ENCODE peak calls at places on chromosomes 7 and 10, in five cellular contexts. Y, E, D, J and F are unnamed samples.
A peak's percentile ranks its signal among the peaks of the same experiment; 100 is the strongest.

GRCh38 chr7:27108390-27109127 is 6.1 kb upstream of the HOXA2 start:
- DNase-seq in Y (peak; percentile 82), E (no peak), D (no peak), J (peak; percentile 85), F (peak; percentile 55)

GRCh38 chr10:34498821-34499220 is 316.3 kb downstream of the PARD3 start:
- DNase-seq in Y (peak; percentile 15), E (no peak), D (no peak), J (no peak), F (no peak)

GRCh38 chr10:70376436-70377378 is 5.7 kb downstream of the LRRC20 start:
- DNase-seq in Y (no peak), E (peak; percentile 34), D (peak; percentile 75), J (peak; percentile 57), F (no peak)

GRCh38 chr7:139230484-139230773 is 608 bp upstream of the UBN2 start:
- DNase-seq in Y (no peak), E (peak; percentile 42), D (no peak), J (no peak), F (no peak)

GRCh38 chr7:54860003-54860775 is 101.2 kb upstream of the SEC61G start:
- DNase-seq in Y (no peak), E (no peak), D (no peak), J (no peak), F (no peak)

GRCh38 chr7:111051832-111052231 is 39.1 kb upstream of the LRRN3 start:
- DNase-seq in Y (no peak), E (no peak), D (no peak), J (no peak), F (no peak)

GRCh38 chr7:109449760-109450159 is 880.1 kb downstream of the DNAJB9 start:
- DNase-seq in Y (no peak), E (no peak), D (no peak), J (no peak), F (no peak)

GRCh38 chr10:94850766-94851165 is 87.7 kb upstream of the CYP2C9 start:
- DNase-seq in Y (no peak), E (no peak), D (no peak), J (no peak), F (no peak)

GRCh38 chr7:55309040-55309991 is 55.8 kb upstream of the LANCL2 start:
- DNase-seq in Y (no peak), E (no peak), D (no peak), J (no peak), F (peak; percentile 62)

GRCh38 chr10:68666280-68666760 is 54.7 kb upstream of the CCAR1 start:
- DNase-seq in Y (peak; percentile 95), E (no peak), D (peak; percentile 62), J (no peak), F (no peak)

GRCh38 chr7:105643384-105643783 is 62.1 kb upstream of the EFCAB10 start:
- DNase-seq in Y (peak; percentile 45), E (no peak), D (no peak), J (no peak), F (peak; percentile 81)

GRCh38 chr10:32692174-32692573 is 246.2 kb downstream of the CCDC7 start:
- DNase-seq in Y (peak; percentile 78), E (no peak), D (peak; percentile 70), J (no peak), F (no peak)

GRCh38 chr10:43065761-43066160 is 11.1 kb upstream of the RET start:
- DNase-seq in Y (no peak), E (no peak), D (no peak), J (no peak), F (peak; percentile 16)

GRCh38 chr10:17671307-17671706 is 27.4 kb downstream of the STAM start:
- DNase-seq in Y (peak; percentile 11), E (no peak), D (no peak), J (no peak), F (no peak)

GRCh38 chr7:97835296-97836138 is 36.7 kb downstream of the ASNS start:
- DNase-seq in Y (peak; percentile 73), E (peak; percentile 83), D (peak; percentile 42), J (no peak), F (peak; percentile 50)

GRCh38 chr10:132200344-132201110 is 13.8 kb downstream of the DPYSL4 start:
- DNase-seq in Y (no peak), E (no peak), D (no peak), J (no peak), F (peak; percentile 7)

GRCh38 chr7:139490130-139490529 is 6.7 kb upstream of the KLRG2 start:
- DNase-seq in Y (no peak), E (no peak), D (no peak), J (no peak), F (no peak)

GRCh38 chr10:11679946-11680345 is 62.2 kb upstream of the ECHDC3 start:
- DNase-seq in Y (no peak), E (no peak), D (no peak), J (no peak), F (no peak)

GRCh38 chr7:108048422-108048821 is 45.5 kb upstream of the LAMB1 start:
- DNase-seq in Y (no peak), E (no peak), D (no peak), J (no peak), F (no peak)

GRCh38 chr10:99364125-99364524 is 35.0 kb downstream of the CNNM1 start:
- DNase-seq in Y (no peak), E (no peak), D (no peak), J (no peak), F (no peak)

GRCh38 chr10:120048358-120048757 is 155.8 kb downstream of the SEC23IP start:
- DNase-seq in Y (no peak), E (no peak), D (no peak), J (no peak), F (no peak)
- H3K27ac ChIP-seq in Y (no peak overlapping the region), E (peak overlapping the region; percentile 14), D (no peak overlapping the region), J (no peak overlapping the region), F (no peak overlapping the region)

GRCh38 chr10:122855745-122856144 is 10.1 kb upstream of the CUZD1 start:
- DNase-seq in Y (peak; percentile 47), E (no peak), D (no peak), J (no peak), F (no peak)

GRCh38 chr10:122853665-122854313 is 8.1 kb upstream of the CUZD1 start:
- DNase-seq in Y (peak; percentile 47), E (no peak), D (no peak), J (no peak), F (no peak)

GRCh38 chr10:122859527-122859926 is 13.9 kb upstream of the CUZD1 start:
- DNase-seq in Y (no peak), E (no peak), D (no peak), J (no peak), F (no peak)

GRCh38 chr10:122854648-122855047 is 9.0 kb upstream of the CUZD1 start:
- DNase-seq in Y (peak; percentile 73), E (no peak), D (no peak), J (no peak), F (no peak)

GRCh38 chr10:122856902-122857301 is 11.2 kb upstream of the CUZD1 start:
- DNase-seq in Y (no peak), E (no peak), D (no peak), J (no peak), F (no peak)
- H3K4me1 ChIP-seq in Y (peaks cover 35% of the 10 kb centered on the region), E (peaks cover 8% of the 10 kb centered on the region), D (peaks cover 20% of the 10 kb centered on the region), J (no peaks in the 10 kb centered on the region), F (no peaks in the 10 kb centered on the region)

GRCh38 chr7:158527495-158527894 is 60.1 kb downstream of the PTPRN2 start:
- DNase-seq in Y (no peak), E (no peak), D (no peak), J (no peak), F (no peak)
- H3K27ac ChIP-seq in Y (no peak overlapping the region), E (no peak overlapping the region), D (no peak overlapping the region), J (no peak overlapping the region), F (no peak overlapping the region)

GRCh38 chr7:153942036-153942435 is 110.2 kb upstream of the DPP6 start:
- DNase-seq in Y (no peak), E (no peak), D (no peak), J (no peak), F (no peak)
- H3K4me1 ChIP-seq in Y (no peaks in the 10 kb centered on the region), E (no peaks in the 10 kb centered on the region), D (no peaks in the 10 kb centered on the region), J (no peaks in the 10 kb centered on the region), F (no peaks in the 10 kb centered on the region)

GRCh38 chr7:36606442-36607205 is 117.7 kb downstream of the AOAH start:
- DNase-seq in Y (no peak), E (no peak), D (no peak), J (no peak), F (no peak)

GRCh38 chr7:36605662-36606441 is 118.4 kb downstream of the AOAH start:
- DNase-seq in Y (no peak), E (no peak), D (no peak), J (no peak), F (no peak)

GRCh38 chr7:36607206-36607515 is 117.1 kb downstream of the AOAH start:
- DNase-seq in Y (no peak), E (no peak), D (no peak), J (no peak), F (no peak)

GRCh38 chr7:36604801-36605200 is 119.5 kb downstream of the AOAH start:
- DNase-seq in Y (no peak), E (no peak), D (no peak), J (no peak), F (no peak)

GRCh38 chr7:36605261-36605660 is 119.0 kb downstream of the AOAH start:
- DNase-seq in Y (no peak), E (no peak), D (no peak), J (no peak), F (no peak)
- H3K27ac ChIP-seq in Y (no peak overlapping the region), E (no peak overlapping the region), D (no peak overlapping the region), J (no peak overlapping the region), F (no peak overlapping the region)

GRCh38 chr7:123647106-123647730 is 8.4 kb upstream of the LMOD2 start:
- DNase-seq in Y (no peak), E (no peak), D (peak; percentile 54), J (no peak), F (no peak)
- H3K4me1 ChIP-seq in Y (peaks cover 2% of the 10 kb centered on the region), E (no peaks in the 10 kb centered on the region), D (peaks cover 26% of the 10 kb centered on the region), J (peaks cover 2% of the 10 kb centered on the region), F (peaks cover 4% of the 10 kb centered on the region)

DNA sequence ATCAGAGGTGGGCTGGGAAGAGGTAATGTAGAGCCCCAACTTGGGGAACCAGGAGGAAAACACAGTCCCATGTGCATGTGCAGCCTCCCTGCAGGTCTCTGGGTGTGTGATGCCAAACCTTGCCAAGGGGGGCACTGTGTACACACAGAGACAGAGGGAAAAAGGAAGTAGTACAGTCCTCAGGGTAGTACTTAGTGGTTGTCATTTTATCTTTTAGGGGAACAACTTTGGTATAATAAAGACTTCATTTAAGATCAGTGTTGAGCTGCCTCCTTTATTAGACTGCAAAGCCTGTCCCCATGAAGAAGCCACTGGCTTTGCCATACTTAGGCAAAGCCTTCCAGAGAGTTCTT is 151.8 kb downstream of the CDH23 start:
- DNase-seq in Y (no peak), E (peak; percentile 56), D (no peak), J (no peak), F (no peak)
- H3K27ac ChIP-seq in Y (no peak overlapping the region), E (no peak overlapping the region), D (no peak overlapping the region), J (no peak overlapping the region), F (peak overlapping the region; percentile 44)

GRCh38 chr7:112079122-112079521 is 127.1 kb downstream of the DOCK4 start:
- DNase-seq in Y (no peak), E (no peak), D (no peak), J (no peak), F (no peak)
- H3K4me1 ChIP-seq in Y (peaks cover 2% of the 10 kb centered on the region), E (peaks cover 19% of the 10 kb centered on the region), D (no peaks in the 10 kb centered on the region), J (no peaks in the 10 kb centered on the region), F (peaks cover 1% of the 10 kb centered on the region)

GRCh38 chr10:52986120-52986519 is 213.5 kb upstream of the MBL2 start:
- DNase-seq in Y (no peak), E (no peak), D (no peak), J (no peak), F (no peak)

GRCh38 chr10:52979295-52980025 is 206.9 kb upstream of the MBL2 start:
- DNase-seq in Y (no peak), E (no peak), D (no peak), J (no peak), F (no peak)

GRCh38 chr10:52984169-52984568 is 211.6 kb upstream of the MBL2 start:
- DNase-seq in Y (peak; percentile 21), E (no peak), D (no peak), J (no peak), F (no peak)
- H3K27ac ChIP-seq in Y (no peak overlapping the region), E (no peak overlapping the region), D (no peak overlapping the region), J (no peak overlapping the region), F (no peak overlapping the region)